ENCODE peak calls at places on chromosomes 3 and 15, in eight cellular contexts. Z is HFF-Myc, N is stomach, J is left lung, U is GM06990, X is H1, B is fibroblast of pulmonary artery, O is GM12864. G is an unnamed sample.

GRCh38 chr3:126124148-126124868 is 40.4 kb upstream of the SLC41A3 start:
- DNase-seq in Z (no peak), N (peak; percentile 17), J (peak; percentile 67), U (no peak), X (no peak), B (no peak), O (no peak), G (no peak)

GRCh38 chr3:129386984-129387383 is 41.5 kb downstream of the EFCAB12 start:
- DNase-seq in Z (no peak), N (no peak), J (no peak), U (no peak), X (no peak), B (no peak), O (no peak), G (no peak)

GRCh38 chr15:97931314-97931713 is 29.2 kb upstream of the ARRDC4 start:
- DNase-seq in Z (no peak), N (no peak), J (no peak), U (no peak), X (no peak), B (no peak), O (no peak), G (no peak)

GRCh38 chr15:57156210-57156887 is 220.0 kb upstream of the CGNL1 start:
- DNase-seq in Z (no peak), N (no peak), J (no peak), U (no peak), X (no peak), B (no peak), O (no peak), G (peak; percentile 32)

GRCh38 chr15:29570931-29571727 is 251.1 kb downstream of the TJP1 start:
- DNase-seq in Z (no peak), N (no peak), J (peak; percentile 80), U (peak; percentile 20), X (no peak), B (peak; percentile 13), O (no peak), G (peak; percentile 35)

GRCh38 chr15:55319537-55320325 is 709 bp downstream of the PIGB start:
- DNase-seq in Z (no peak), N (peak; percentile 48), J (no peak), U (peak; percentile 23), X (no peak), B (peak; percentile 23), O (peak; percentile 38), G (peak; percentile 42)

GRCh38 chr3:5258526-5258925 is 71.0 kb downstream of the EDEM1 start:
- DNase-seq in Z (no peak), N (no peak), J (no peak), U (no peak), X (no peak), B (no peak), O (no peak), G (no peak)

GRCh38 chr3:13391308-13391707 is 28.8 kb downstream of the NUP210 start:
- DNase-seq in Z (no peak), N (no peak), J (peak; percentile 31), U (no peak), X (no peak), B (no peak), O (no peak), G (no peak)

GRCh38 chr3:139745831-139746230 is 68.1 kb upstream of the NMNAT3 start:
- DNase-seq in Z (no peak), N (no peak), J (no peak), U (no peak), X (no peak), B (peak; percentile 20), O (no peak), G (peak; percentile 48)

GRCh38 chr3:156317457-156317856 is 197.1 kb downstream of the KCNAB1 start:
- DNase-seq in Z (peak; percentile 91), N (no peak), J (no peak), U (no peak), X (no peak), B (peak; percentile 63), O (no peak), G (peak; percentile 72)

GRCh38 chr15:61339526-61339925 is 110.4 kb upstream of the RORA start:
- DNase-seq in Z (no peak), N (no peak), J (no peak), U (no peak), X (no peak), B (no peak), O (no peak), G (peak; percentile 52)

GRCh38 chr3:86978111-86978528 is 12.8 kb downstream of the VGLL3 start:
- DNase-seq in Z (no peak), N (no peak), J (no peak), U (no peak), X (no peak), B (peak; percentile 44), O (no peak), G (no peak)

GRCh38 chr3:187986514-187986934 is 167.4 kb upstream of the LPP start:
- DNase-seq in Z (peak; percentile 62), N (no peak), J (no peak), U (no peak), X (no peak), B (peak; percentile 84), O (no peak), G (peak; percentile 94)

GRCh38 chr3:13051066-13051465 is 22.2 kb downstream of the IQSEC1 start:
- DNase-seq in Z (no peak), N (no peak), J (peak; percentile 24), U (no peak), X (no peak), B (no peak), O (no peak), G (no peak)

GRCh38 chr3:136326316-136326715 is 76.2 kb downstream of the PCCB start:
- DNase-seq in Z (no peak), N (no peak), J (no peak), U (no peak), X (no peak), B (no peak), O (no peak), G (no peak)

GRCh38 chr3:167662919-167663400 is 9.2 kb upstream of the WDR49 start:
- DNase-seq in Z (no peak), N (no peak), J (no peak), U (no peak), X (no peak), B (peak; percentile 11), O (no peak), G (no peak)

GRCh38 chr3:142676151-142676550 is 47.7 kb upstream of the TRPC1 start:
- DNase-seq in Z (no peak), N (no peak), J (no peak), U (no peak), X (no peak), B (no peak), O (no peak), G (no peak)

GRCh38 chr3:184642623-184643308 is 69.1 kb downstream of the MAGEF1 start:
- DNase-seq in Z (no peak), N (no peak), J (no peak), U (no peak), X (no peak), B (no peak), O (no peak), G (no peak)

GRCh38 chr3:136023264-136023978 is 57.9 kb downstream of the PPP2R3A start:
- DNase-seq in Z (no peak), N (no peak), J (no peak), U (no peak), X (no peak), B (no peak), O (no peak), G (no peak)

GRCh38 chr15:65837301-65838283 is 31.7 kb upstream of the RAB11A start:
- DNase-seq in Z (no peak), N (no peak), J (no peak), U (no peak), X (no peak), B (no peak), O (no peak), G (no peak)

GRCh38 chr15:65836665-65837064 is 32.6 kb upstream of the RAB11A start:
- DNase-seq in Z (no peak), N (no peak), J (no peak), U (no peak), X (no peak), B (no peak), O (no peak), G (no peak)

GRCh38 chr15:65839985-65840384 is 29.3 kb upstream of the RAB11A start:
- DNase-seq in Z (no peak), N (no peak), J (no peak), U (no peak), X (no peak), B (no peak), O (no peak), G (no peak)

GRCh38 chr15:65839354-65839901 is 29.9 kb upstream of the RAB11A start:
- DNase-seq in Z (no peak), N (no peak), J (no peak), U (no peak), X (no peak), B (no peak), O (no peak), G (no peak)

GRCh38 chr15:65841121-65841930 is 28.0 kb upstream of the RAB11A start:
- DNase-seq in Z (no peak), N (no peak), J (no peak), U (no peak), X (no peak), B (peak; percentile 53), O (no peak), G (peak; percentile 68)
- H3K4me3 ChIP-seq in Z (no peak overlapping the region), N (no peak overlapping the region), J (peak overlapping the region; percentile 19), U (no peak overlapping the region), X (no peak overlapping the region), B (peak overlapping the region; percentile 31), O (no peak overlapping the region), G (peak overlapping the region; percentile 18)

GRCh38 chr15:67821784-67822451 is 3.4 kb upstream of the SKOR1 start:
- DNase-seq in Z (no peak), N (no peak), J (peak; percentile 36), U (no peak), X (no peak), B (no peak), O (no peak), G (no peak)
- H3K4me3 ChIP-seq in Z (no peak overlapping the region), N (no peak overlapping the region), J (no peak overlapping the region), U (no peak overlapping the region), X (peak overlapping the region; percentile 50), B (no peak overlapping the region), O (no peak overlapping the region), G (no peak overlapping the region)

GRCh38 chr15:82043726-82044372 is 2.0 kb downstream of the MEX3B start:
- DNase-seq in Z (no peak), N (no peak), J (no peak), U (peak; percentile 11), X (no peak), B (peak; percentile 45), O (no peak), G (peak; percentile 16)
- H3K4me3 ChIP-seq in Z (peak overlapping the region; percentile 82), N (peak overlapping the region; percentile 85), J (peak overlapping the region; percentile 79), U (no peak overlapping the region), X (peak overlapping the region; percentile 98), B (peak overlapping the region; percentile 83), O (no peak overlapping the region), G (peak overlapping the region; percentile 83)

GRCh38 chr3:193674714-193675113 is 81.7 kb downstream of the OPA1 start:
- DNase-seq in Z (no peak), N (no peak), J (no peak), U (no peak), X (no peak), B (no peak), O (no peak), G (no peak)

GRCh38 chr3:193681631-193682030 is 88.6 kb downstream of the OPA1 start:
- DNase-seq in Z (no peak), N (no peak), J (no peak), U (no peak), X (no peak), B (no peak), O (no peak), G (no peak)

GRCh38 chr3:193673845-193674244 is 80.8 kb downstream of the OPA1 start:
- DNase-seq in Z (no peak), N (no peak), J (no peak), U (no peak), X (no peak), B (no peak), O (no peak), G (no peak)

GRCh38 chr3:193680220-193680619 is 87.2 kb downstream of the OPA1 start:
- DNase-seq in Z (no peak), N (no peak), J (no peak), U (no peak), X (no peak), B (no peak), O (no peak), G (no peak)

GRCh38 chr3:193677734-193678133 is 84.7 kb downstream of the OPA1 start:
- DNase-seq in Z (no peak), N (no peak), J (no peak), U (no peak), X (no peak), B (no peak), O (no peak), G (no peak)
- H3K4me3 ChIP-seq in Z (no peak overlapping the region), N (no peak overlapping the region), J (no peak overlapping the region), U (no peak overlapping the region), X (no peak overlapping the region), B (no peak overlapping the region), O (no peak overlapping the region), G (no peak overlapping the region)